ENCODE peak calls at places on chromosomes 1 and 21, in eight cellular contexts. P is AG04450, O is RWPE1, K is heart right ventricle, M is nephron progenitor cell, F is pancreas, X is Panc1, U is adrenal gland. R is an unnamed sample.

GRCh38 chr1:234882898-234883297 is 245.7 kb downstream of the TOMM20 start:
- DNase-seq in M (no peak), O (no peak), K (no peak), F (no peak), X (no peak), U (no peak), P (no peak), R (no peak)

GRCh38 chr1:155184835-155185782 is 11.5 kb downstream of the TRIM46 start:
- DNase-seq in K (no peak), P (no peak), M (no peak), O (no peak), X (no peak), U (no peak), F (peak), R (no peak)

GRCh38 chr1:166974647-166975345 is 544 bp downstream of the ILDR2 start:
- DNase-seq in O (no peak), U (no peak), X (no peak), M (peak), K (no peak), P (no peak), F (no peak), R (no peak)

GRCh38 chr1:67749844-67750689 is 65.1 kb downstream of the GADD45A start:
- DNase-seq in F (no peak), K (no peak), O (peak), M (no peak), P (peak), X (no peak), U (peak), R (no peak)

GRCh38 chr1:183081402-183082110 is 58.3 kb downstream of the LAMC1 start:
- DNase-seq in K (no peak), F (no peak), X (no peak), M (no peak), P (no peak), U (no peak), O (no peak), R (no peak)

GRCh38 chr1:161153682-161154337 is at the start of gene UFC1:
- DNase-seq in F (peak), U (peak), X (peak), P (peak), O (peak), K (peak), M (peak), R (no peak)

GRCh38 chr21:46157987-46158451 is 2.6 kb upstream of the FTCD start:
- DNase-seq in M (no peak), P (no peak), O (no peak), U (peak), X (no peak), F (peak), K (no peak), R (no peak)

GRCh38 chr1:31435471-31436409 is 22.7 kb downstream of the SERINC2 start:
- DNase-seq in X (no peak), K (no peak), O (no peak), F (no peak), M (no peak), P (no peak), U (peak), R (no peak)

GRCh38 chr1:30321216-30321910 is 402.0 kb downstream of the MATN1 start:
- DNase-seq in U (peak), X (no peak), O (no peak), M (no peak), P (no peak), F (no peak), K (no peak), R (peak)

GRCh38 chr1:214552174-214552608 is 789 bp upstream of the PTPN14 start:
- DNase-seq in F (peak), O (peak), M (peak), K (peak), P (no peak), U (peak), X (no peak), R (no peak)

GRCh38 chr1:41862411-41863221 is 56.1 kb downstream of the HIVEP3 start:
- DNase-seq in F (no peak), K (no peak), X (peak), M (no peak), U (no peak), O (peak), P (no peak), R (no peak)

GRCh38 chr1:164699815-164700491 is 141.0 kb downstream of the PBX1 start:
- DNase-seq in X (no peak), P (no peak), F (no peak), M (no peak), K (no peak), O (no peak), U (no peak), R (no peak)

GRCh38 chr1:153888518-153888917 is 34.3 kb downstream of the GATAD2B start:
- DNase-seq in P (no peak), K (no peak), O (no peak), M (no peak), F (no peak), U (no peak), X (no peak), R (no peak)

GRCh38 chr21:26057488-26058170 is 112.9 kb downstream of the APP start:
- DNase-seq in X (no peak), P (no peak), U (no peak), M (no peak), O (no peak), F (no peak), K (no peak), R (no peak)

GRCh38 chr1:20138346-20138745 is 777 bp upstream of the PLA2G2F start:
- DNase-seq in K (no peak), X (no peak), U (no peak), O (no peak), F (no peak), M (no peak), P (no peak), R (no peak)

GRCh38 chr1:34590211-34590623 is 164.6 kb upstream of the GJB5 start:
- DNase-seq in X (no peak), M (no peak), K (no peak), F (no peak), O (peak), P (no peak), U (no peak), R (peak)

GRCh38 chr1:97334454-97334853 is 586.4 kb downstream of the DPYD start:
- DNase-seq in U (no peak), M (no peak), K (no peak), O (no peak), P (peak), X (no peak), F (no peak), R (no peak)

GRCh38 chr21:46024983-46025860 is 43.7 kb downstream of the COL6A1 start:
- DNase-seq in M (no peak), P (no peak), O (peak), F (no peak), U (no peak), K (no peak), X (no peak), R (no peak)

GRCh38 chr1:100799548-100799947 is 80.0 kb downstream of the VCAM1 start:
- DNase-seq in O (no peak), K (no peak), F (no peak), P (no peak), U (no peak), X (no peak), M (no peak), R (no peak)

GRCh38 chr1:62144238-62144831 is 50.3 kb upstream of the L1TD1 start:
- DNase-seq in U (peak), X (peak), P (peak), K (peak), F (no peak), O (peak), M (peak), R (no peak)

GRCh38 chr1:15595809-15596730 is 11.2 kb upstream of the AGMAT start:
- DNase-seq in F (no peak), O (no peak), U (no peak), K (no peak), P (no peak), M (no peak), X (no peak), R (no peak)

GRCh38 chr1:231139659-231140650 is 21.9 kb upstream of the TRIM67 start:
- DNase-seq in K (no peak), M (no peak), X (no peak), F (peak), P (peak), U (no peak), O (no peak), R (no peak)
- TF ChIP-seq CTCF in K (no peak), M (no peak), X (no peak), F (no peak), P (no peak), U (no peak), O (no peak), R (no peak)

GRCh38 chr1:107897428-107898339 is 67.3 kb downstream of the VAV3 start:
- DNase-seq in U (no peak), F (no peak), K (no peak), P (no peak), M (no peak), X (no peak), O (no peak), R (no peak)
- TF ChIP-seq CTCF in U (no peak), F (no peak), K (no peak), P (no peak), M (no peak), X (no peak), O (no peak), R (no peak)

GRCh38 chr1:43552813-43553212 is 22.1 kb downstream of the PTPRF start:
- DNase-seq in F (peak), M (no peak), O (no peak), P (no peak), X (no peak), U (no peak), K (peak), R (no peak)
- TF ChIP-seq CTCF in F (no peak), M (no peak), O (no peak), P (no peak), X (no peak), U (no peak), K (no peak), R (no peak)

GRCh38 chr1:212950243-212951057 is at the start of gene VASH2:
- DNase-seq in X (no peak), U (peak), F (peak), P (no peak), O (peak), K (peak), M (peak), R (peak)
- TF ChIP-seq CTCF in X (no peak), U (no peak), F (no peak), P (no peak), O (no peak), K (no peak), M (no peak), R (no peak)

R was measured in type B pancreatic cell.